ENCODE peak calls at places on chromosome 17, in five cellular contexts. B is activated naive CD4-positive, alpha-beta T cell; S is NCI-H1694; N is T-helper 17 cell; I is PC-3. O is an unnamed sample.

GRCh38 chr17:82603981-82604448 is 44.2 kb downstream of the WDR45B start:
- DNase-seq in S (no peak), B (peak), I (no peak), N (no peak), O (no peak)

GRCh38 chr17:48030531-48030930 is 7.1 kb downstream of the COPZ2 start:
- DNase-seq in N (no peak), S (no peak), I (no peak), B (no peak), O (no peak)

GRCh38 chr17:42387221-42387657 is 1.0 kb downstream of the STAT3 start:
- DNase-seq in B (no peak), N (no peak), I (no peak), S (no peak), O (no peak)

GRCh38 chr17:2704031-2704889 is 7.3 kb downstream of the CLUH start:
- DNase-seq in I (no peak), S (no peak), B (no peak), N (no peak), O (no peak)

GRCh38 chr17:31048142-31048541 is 46.6 kb upstream of the NF1 start:
- DNase-seq in B (no peak), I (no peak), S (no peak), N (no peak), O (no peak)

GRCh38 chr17:67411396-67411795 is 34.3 kb downstream of the PITPNC1 start:
- DNase-seq in B (no peak), S (no peak), N (no peak), I (no peak), O (no peak)

GRCh38 chr17:12415031-12415430 is 250.7 kb upstream of the MYOCD start:
- DNase-seq in S (no peak), N (no peak), I (no peak), B (no peak), O (no peak)

GRCh38 chr17:17391575-17392370 is 85.0 kb upstream of the MED9 start:
- DNase-seq in N (peak), B (peak), I (peak), S (no peak), O (peak)

GRCh38 chr17:7258731-7259554 is 3.3 kb downstream of the CLDN7 start:
- DNase-seq in S (no peak), I (peak), B (no peak), N (no peak), O (no peak)

GRCh38 chr17:75950850-75951554 is 10.2 kb upstream of the FBF1 start:
- DNase-seq in N (no peak), B (no peak), S (no peak), I (no peak), O (peak)

GRCh38 chr17:43908111-43908721 is 880 bp upstream of the MPP2 start:
- DNase-seq in S (peak), I (no peak), N (no peak), B (peak), O (peak)

GRCh38 chr17:78647030-78647429 is 69.8 kb upstream of the DNAH17 start:
- DNase-seq in I (no peak), S (no peak), N (no peak), B (no peak), O (no peak)

GRCh38 chr17:26731005-26731921 is 562.7 kb upstream of the WSB1 start:
- DNase-seq in B (no peak), I (no peak), S (no peak), N (peak), O (no peak)

GRCh38 chr17:36627101-36627500 is 25.7 kb downstream of the MRM1 start:
- DNase-seq in I (no peak), S (no peak), B (no peak), N (no peak), O (no peak)

GRCh38 chr17:57723427-57724037 is 21.6 kb downstream of the CCDC182 start:
- DNase-seq in B (no peak), N (no peak), I (no peak), S (no peak), O (no peak)

GRCh38 chr17:32609085-32609484 is 122.3 kb downstream of the CDK5R1 start:
- DNase-seq in I (peak), N (peak), B (peak), S (peak), O (peak)

GRCh38 chr17:80998388-80999223 is 7.0 kb downstream of the CHMP6 start:
- DNase-seq in B (no peak), N (no peak), S (no peak), I (no peak), O (no peak)

GRCh38 chr17:69088643-69089200 is 28.0 kb upstream of the ABCA9 start:
- DNase-seq in S (no peak), I (no peak), N (no peak), B (no peak), O (no peak)

GRCh38 chr17:44707755-44708400 is 587 bp upstream of the DBF4B start:
- DNase-seq in N (no peak), S (no peak), B (no peak), I (peak), O (no peak)

GRCh38 chr17:67479119-67479517 is 102.0 kb downstream of the PITPNC1 start:
- DNase-seq in N (no peak), B (no peak), I (no peak), S (no peak), O (no peak)

GRCh38 chr17:11535231-11535630 is 63.0 kb upstream of the DNAH9 start:
- DNase-seq in I (no peak), S (no peak), B (no peak), N (no peak), O (no peak)

GRCh38 chr17:48995871-48996695 is 1.1 kb upstream of the IGF2BP1 start:
- DNase-seq in N (no peak), S (no peak), B (no peak), I (no peak), O (no peak)

GRCh38 chr17:76951375-76951905 is 83.2 kb downstream of the MGAT5B start:
- DNase-seq in B (no peak), I (no peak), N (no peak), S (no peak), O (no peak)

GRCh38 chr17:39357978-39358377 is 43.4 kb downstream of the FBXL20 start:
- DNase-seq in I (no peak), B (no peak), S (no peak), N (no peak), O (no peak)

GRCh38 chr17:33200587-33200986 is 92.5 kb downstream of the ASIC2 start:
- DNase-seq in B (no peak), N (no peak), I (peak), S (no peak), O (no peak)

GRCh38 chr17:21524211-21524591 is 148.0 kb downstream of the KCNJ12 start:
- DNase-seq in I (no peak), S (peak), B (no peak), N (no peak), O (no peak)

O was measured in T-helper 1 cell.